ENCODE peak calls at places on chromosomes 7 and 10, in nine cellular contexts. R is naive thymus-derived CD4-positive, alpha-beta T cell; E is hepatocyte; F is thoracic aorta; C is ovary; Q is cardiac muscle cell; U is body of pancreas; X is pancreas; N is heart right ventricle. K is an unnamed sample.
A peak's percentile ranks its signal among the peaks of the same experiment; 100 is the strongest.

GRCh38 chr10:129780901-129781795 is 182.9 kb downstream of the EBF3 start:
- DNase-seq in U (no peak), E (no peak), X (no peak), R (no peak), Q (no peak), F (no peak), C (no peak), N (no peak), K (no peak)

GRCh38 chr7:32762894-32763293 is 128.7 kb downstream of the KBTBD2 start:
- DNase-seq in E (no peak), C (no peak), U (no peak), N (no peak), F (no peak), Q (no peak), X (no peak), R (no peak), K (no peak)

GRCh38 chr10:7789390-7789789 is 1.4 kb downstream of the ATP5F1C start:
- DNase-seq in N (peak; percentile 30), U (no peak), C (no peak), E (no peak), Q (peak; percentile 41), F (no peak), X (peak; percentile 51), R (no peak), K (no peak)

GRCh38 chr7:50783304-50783703 is 608 bp upstream of the GRB10 start:
- DNase-seq in Q (no peak), C (no peak), R (no peak), F (no peak), U (no peak), N (no peak), X (no peak), E (no peak), K (no peak)

GRCh38 chr7:144386741-144387140 is 16.8 kb downstream of the NOBOX start:
- DNase-seq in R (no peak), C (no peak), Q (no peak), X (no peak), U (no peak), F (no peak), N (no peak), E (no peak), K (no peak)

GRCh38 chr10:17847586-17848296 is 38.6 kb downstream of the MRC1 start:
- DNase-seq in Q (peak; percentile 60), C (no peak), X (no peak), U (no peak), E (peak; percentile 55), R (no peak), F (no peak), N (no peak), K (no peak)

GRCh38 chr7:26156454-26157365 is 4.7 kb downstream of the NFE2L3 start:
- DNase-seq in E (peak; percentile 51), F (no peak), C (no peak), N (no peak), X (no peak), R (peak; percentile 52), Q (no peak), U (no peak), K (peak; percentile 59)

GRCh38 chr7:33905389-33906032 is at the start of gene BMPER:
- DNase-seq in N (peak; percentile 28), X (peak; percentile 22), E (peak; percentile 70), Q (peak; percentile 92), C (peak; percentile 66), R (no peak), F (no peak), U (peak; percentile 28), K (no peak)

GRCh38 chr7:120966961-120967360 is 16.4 kb downstream of the ING3 start:
- DNase-seq in X (no peak), F (no peak), N (no peak), U (no peak), E (no peak), Q (no peak), R (no peak), C (no peak), K (no peak)

GRCh38 chr10:91495402-91495801 is 85.3 kb downstream of the HECTD2 start:
- DNase-seq in N (no peak), C (no peak), U (no peak), Q (no peak), R (no peak), E (no peak), F (no peak), X (no peak), K (no peak)

GRCh38 chr10:130660266-130660665 is 524.1 kb downstream of the GLRX3 start:
- DNase-seq in R (no peak), N (no peak), Q (no peak), U (no peak), F (no peak), C (no peak), X (no peak), E (no peak), K (no peak)

GRCh38 chr10:84845628-84846261 is 517.4 kb downstream of the CCSER2 start:
- DNase-seq in F (no peak), E (peak; percentile 45), X (no peak), R (no peak), N (no peak), U (peak; percentile 29), C (no peak), Q (peak; percentile 61), K (no peak)

GRCh38 chr10:76303682-76304316 is 872.4 kb downstream of the LRMDA start:
- DNase-seq in R (no peak), N (peak; percentile 59), U (peak; percentile 69), E (peak; percentile 89), C (peak; percentile 76), X (peak; percentile 75), F (peak; percentile 41), Q (peak; percentile 92), K (no peak)

GRCh38 chr10:44070282-44070681 is 314.6 kb downstream of the CXCL12 start:
- DNase-seq in E (no peak), N (peak; percentile 65), U (no peak), Q (no peak), C (no peak), R (no peak), X (no peak), F (peak; percentile 17), K (no peak)

GRCh38 chr7:15012135-15012534 is 109.6 kb upstream of the DGKB start:
- DNase-seq in N (no peak), X (no peak), E (no peak), R (no peak), Q (no peak), C (no peak), F (no peak), U (no peak), K (no peak)

GRCh38 chr7:48038815-48039496 is 3.6 kb downstream of the C7orf57 start:
- DNase-seq in R (no peak), F (no peak), X (no peak), C (no peak), U (no peak), Q (no peak), N (no peak), E (no peak), K (no peak)

GRCh38 chr7:92108821-92109220 is 25.5 kb downstream of the CYP51A1 start:
- DNase-seq in X (no peak), U (no peak), C (no peak), R (no peak), Q (no peak), N (no peak), E (no peak), F (no peak), K (no peak)

DNA sequence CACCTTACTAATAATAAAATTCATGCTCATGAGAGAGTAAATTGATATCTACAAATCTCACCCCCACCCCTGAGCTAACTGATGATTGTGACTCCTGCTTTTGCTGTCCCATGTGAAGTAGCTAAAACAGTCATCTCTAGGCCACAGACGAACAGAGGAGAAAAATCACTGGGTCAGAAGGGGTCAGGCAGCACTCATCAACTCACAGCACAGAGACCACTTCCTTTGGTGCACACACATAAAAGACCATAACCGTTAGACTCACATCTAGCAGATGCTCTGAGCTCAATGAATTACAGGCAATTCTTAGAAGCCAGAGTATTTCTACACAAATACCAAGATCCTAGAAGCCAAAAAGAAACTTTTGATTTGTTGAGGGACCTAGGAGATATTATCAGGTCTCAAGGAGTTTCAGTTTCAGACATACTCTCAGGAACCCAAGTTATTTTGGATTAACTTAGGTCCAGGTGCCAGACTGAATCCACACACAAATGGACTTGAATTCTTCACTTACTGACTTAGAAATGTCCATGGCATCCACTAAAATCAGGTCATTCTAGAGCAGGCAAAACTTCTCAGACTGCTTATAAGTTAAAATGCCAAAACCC is 65.0 kb upstream of the TES start:
- DNase-seq in U (no peak), Q (no peak), C (no peak), N (no peak), E (no peak), F (no peak), X (no peak), R (no peak), K (no peak)
- H3K27me3 ChIP-seq in U (no peaks in the 10 kb centered on the region), Q (no peaks in the 10 kb centered on the region), C (no peaks in the 10 kb centered on the region), N (no peaks in the 10 kb centered on the region), E (no peaks in the 10 kb centered on the region), F (no peaks in the 10 kb centered on the region), X (no peaks in the 10 kb centered on the region), R (no peaks in the 10 kb centered on the region), K (no peaks in the 10 kb centered on the region)

GRCh38 chr7:127896683-127897082 is 134.6 kb downstream of the LRRC4 start:
- DNase-seq in R (no peak), Q (no peak), U (no peak), E (no peak), F (no peak), X (no peak), N (no peak), C (no peak), K (no peak)
- H3K4me1 ChIP-seq in R (no peaks in the 10 kb centered on the region), Q (peaks cover 57% of the 10 kb centered on the region), U (peaks cover 49% of the 10 kb centered on the region), E (peaks cover 43% of the 10 kb centered on the region), F (peaks cover 18% of the 10 kb centered on the region), X (peaks cover 20% of the 10 kb centered on the region), N (peaks cover 9% of the 10 kb centered on the region), C (peaks cover 3% of the 10 kb centered on the region), K (no peaks in the 10 kb centered on the region)

GRCh38 chr10:99537381-99538286 is 4.9 kb downstream of the NKX2-3 start:
- DNase-seq in Q (no peak), N (no peak), U (no peak), X (no peak), F (no peak), E (no peak), C (no peak), R (no peak), K (no peak)

GRCh38 chr10:99538287-99538917 is 5.7 kb downstream of the NKX2-3 start:
- DNase-seq in N (no peak), E (no peak), Q (no peak), F (no peak), R (no peak), X (no peak), U (no peak), C (no peak), K (no peak)

GRCh38 chr10:99535764-99536399 is 3.1 kb downstream of the NKX2-3 start:
- DNase-seq in C (no peak), X (no peak), E (no peak), N (no peak), Q (no peak), F (no peak), U (no peak), R (no peak), K (no peak)

GRCh38 chr10:99534939-99535763 is 2.4 kb downstream of the NKX2-3 start:
- DNase-seq in R (no peak), N (no peak), E (peak; percentile 71), Q (peak; percentile 63), C (no peak), X (no peak), U (no peak), F (no peak), K (no peak)

GRCh38 chr10:99536400-99537254 is 3.9 kb downstream of the NKX2-3 start:
- DNase-seq in C (no peak), F (no peak), X (no peak), N (no peak), U (no peak), R (no peak), E (no peak), Q (peak; percentile 63), K (no peak)
- H3K27me3 ChIP-seq in C (no peaks in the 10 kb centered on the region), F (peaks cover 17% of the 10 kb centered on the region), X (peaks cover 8% of the 10 kb centered on the region), N (peaks cover 98% of the 10 kb centered on the region), U (no peaks in the 10 kb centered on the region), R (peaks cover 5% of the 10 kb centered on the region), E (peaks cover 98% of the 10 kb centered on the region), Q (peaks cover 100% of the 10 kb centered on the region), K (peaks cover 67% of the 10 kb centered on the region)

GRCh38 chr7:5694221-5694754 is 87.2 kb downstream of the RNF216 start:
- DNase-seq in F (no peak), Q (no peak), N (no peak), U (no peak), X (no peak), E (no peak), C (no peak), R (no peak), K (no peak)
- H3K4me1 ChIP-seq in F (peaks cover 99% of the 10 kb centered on the region), Q (peaks cover 89% of the 10 kb centered on the region), N (peaks cover 95% of the 10 kb centered on the region), U (peaks cover 89% of the 10 kb centered on the region), X (peaks cover 67% of the 10 kb centered on the region), E (peaks cover 76% of the 10 kb centered on the region), C (peaks cover 59% of the 10 kb centered on the region), R (peaks cover 87% of the 10 kb centered on the region), K (peaks cover 89% of the 10 kb centered on the region)